ENCODE peak calls at places on chromosomes 6 and 20, in five cellular contexts. V is heart right ventricle, D is GM06990, R is cardiac muscle cell, P is endodermal cell. E is an unnamed sample. For H3K36me3, the result is how much of the 10 kb centered on the place peaks cover.

GRCh38 chr20:39089029-39089428 is 126.9 kb downstream of the DHX35 start:
- DNase-seq in V (no peak), D (no peak), R (no peak), P (no peak), E (no peak)

GRCh38 chr6:2944405-2945068 is 26.8 kb downstream of the SERPINB6 start:
- DNase-seq in V (no peak), D (no peak), R (no peak), P (no peak), E (no peak)

GRCh38 chr20:40990542-40991120 is 38.0 kb upstream of the TOP1 start:
- DNase-seq in V (peak), D (peak), R (peak), P (peak), E (peak)

GRCh38 chr6:41546475-41546865 is 289 bp downstream of the FOXP4 start:
- DNase-seq in V (no peak), D (no peak), R (no peak), P (no peak), E (no peak)

GRCh38 chr6:122673345-122673961 is 63.2 kb downstream of the PKIB start:
- DNase-seq in V (no peak), D (peak), R (no peak), P (no peak), E (no peak)

GRCh38 chr6:41443616-41444525 is 102.3 kb upstream of the FOXP4 start:
- DNase-seq in V (peak), D (no peak), R (peak), P (no peak), E (no peak)

GRCh38 chr6:134065706-134066105 is 13.3 kb upstream of the SLC2A12 start:
- DNase-seq in V (no peak), D (no peak), R (peak), P (peak), E (no peak)

GRCh38 chr6:12490904-12491571 is 200.9 kb downstream of the EDN1 start:
- DNase-seq in V (no peak), D (no peak), R (peak), P (no peak), E (no peak)

GRCh38 chr6:89059227-89059626 is 21.3 kb upstream of the PNRC1 start:
- DNase-seq in V (no peak), D (no peak), R (no peak), P (no peak), E (no peak)

GRCh38 chr6:101351173-101351572 is 42.3 kb upstream of the GRIK2 start:
- DNase-seq in V (no peak), D (no peak), R (no peak), P (no peak), E (no peak)

GRCh38 chr6:34513628-34514027 is 42.5 kb downstream of the SPDEF start:
- DNase-seq in V (no peak), D (no peak), R (no peak), P (peak), E (no peak)

GRCh38 chr6:41022294-41022693 is 16.7 kb downstream of the UNC5CL start:
- DNase-seq in V (no peak), D (no peak), R (peak), P (no peak), E (no peak)

DNA sequence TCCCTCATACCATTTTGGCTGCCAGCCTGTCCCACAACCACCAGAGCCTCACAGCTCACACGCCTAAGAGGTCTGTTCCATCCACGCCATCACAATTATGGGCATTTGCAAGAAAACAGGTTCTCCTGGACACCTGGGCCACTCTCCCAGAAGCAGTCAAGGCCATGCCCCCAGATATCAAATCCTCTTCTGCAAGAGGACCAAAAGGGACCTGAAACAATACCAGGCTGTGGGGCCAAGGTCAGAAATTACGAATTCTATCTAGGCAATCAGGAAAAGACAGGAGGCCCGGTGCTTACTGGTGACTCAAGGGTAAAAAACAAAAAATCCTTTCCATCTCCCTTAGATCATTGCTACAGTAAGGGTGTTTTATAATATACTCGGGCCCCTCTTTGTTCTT is 69.8 kb downstream of the ZMYND8 start:
- DNase-seq in V (no peak), D (no peak), R (no peak), P (no peak), E (no peak)
- H3K36me3 ChIP-seq in V (half or more), D (under half), R (half or more), P (half or more), E (under half)

GRCh38 chr6:30614843-30615218 is 2.2 kb downstream of the PPP1R10 start:
- DNase-seq in V (peak), D (peak), R (peak), P (peak), E (peak)

GRCh38 chr6:30614044-30614842 is 2.8 kb downstream of the PPP1R10 start:
- DNase-seq in V (no peak), D (no peak), R (peak), P (no peak), E (no peak)

GRCh38 chr6:30615958-30616810 is 859 bp downstream of the PPP1R10 start:
- DNase-seq in V (no peak), D (peak), R (peak), P (peak), E (no peak)

GRCh38 chr6:30616811-30617564 is at the start of gene PPP1R10:
- DNase-seq in V (peak), D (peak), R (peak), P (peak), E (peak)

GRCh38 chr6:30615219-30615957 is 1.7 kb downstream of the PPP1R10 start:
- DNase-seq in V (no peak), D (peak), R (peak), P (peak), E (peak)
- H3K36me3 ChIP-seq in V (under half), D (under half), R (under half), P (half or more), E (under half)

GRCh38 chr20:31801511-31801910 is 17.6 kb upstream of the MYLK2 start:
- DNase-seq in V (no peak), D (no peak), R (no peak), P (no peak), E (no peak)
- H3K36me3 ChIP-seq in V (under half), D (under half), R (under half), P (half or more), E (under half)

GRCh38 chr6:31884528-31885035 is 5.8 kb upstream of the SLC44A4 start:
- DNase-seq in V (no peak), D (no peak), R (no peak), P (no peak), E (no peak)

GRCh38 chr6:31887173-31887572 is 8.4 kb upstream of the SLC44A4 start:
- DNase-seq in V (no peak), D (no peak), R (no peak), P (no peak), E (no peak)

GRCh38 chr6:31888281-31889258 is 8.9 kb downstream of the EHMT2 start:
- DNase-seq in V (peak), D (no peak), R (no peak), P (peak), E (no peak)

GRCh38 chr6:31887608-31888007 is 8.8 kb upstream of the SLC44A4 start:
- DNase-seq in V (no peak), D (no peak), R (no peak), P (no peak), E (no peak)

DNA sequence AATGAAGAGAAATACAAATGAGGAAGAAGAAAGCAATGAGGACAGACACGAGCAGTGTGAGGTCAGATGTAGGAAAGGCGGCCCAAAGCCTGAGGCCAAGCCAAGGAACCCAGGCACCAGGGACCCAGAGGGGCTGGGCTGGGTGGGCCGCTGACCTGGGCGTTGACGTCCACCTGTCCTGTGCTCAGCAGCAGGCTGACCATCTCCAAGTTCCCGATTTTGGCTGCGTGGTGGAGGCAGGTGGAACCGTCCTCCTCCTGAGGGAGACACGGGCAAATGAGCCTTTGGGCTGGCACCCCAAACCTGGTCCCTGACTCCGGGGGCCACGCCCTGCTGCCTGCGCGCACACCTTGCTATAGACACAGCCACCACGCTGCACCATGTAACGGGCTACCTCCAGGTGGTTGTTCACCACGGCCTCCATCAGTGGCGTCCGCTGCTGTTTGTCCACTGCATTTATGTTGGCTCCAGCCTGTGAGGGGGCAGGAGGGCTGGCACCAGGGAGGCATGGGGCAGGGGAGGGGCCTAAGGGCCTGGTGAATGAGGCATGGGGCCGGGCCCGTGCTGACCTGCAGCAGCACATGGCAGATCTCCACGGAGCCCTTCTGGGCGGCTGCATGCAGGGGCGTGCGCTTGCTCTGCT is 7.8 kb upstream of the SLC44A4 start:
- DNase-seq in V (no peak), D (no peak), R (no peak), P (no peak), E (no peak)
- H3K36me3 ChIP-seq in V (half or more), D (under half), R (half or more), P (half or more), E (under half)

DNA sequence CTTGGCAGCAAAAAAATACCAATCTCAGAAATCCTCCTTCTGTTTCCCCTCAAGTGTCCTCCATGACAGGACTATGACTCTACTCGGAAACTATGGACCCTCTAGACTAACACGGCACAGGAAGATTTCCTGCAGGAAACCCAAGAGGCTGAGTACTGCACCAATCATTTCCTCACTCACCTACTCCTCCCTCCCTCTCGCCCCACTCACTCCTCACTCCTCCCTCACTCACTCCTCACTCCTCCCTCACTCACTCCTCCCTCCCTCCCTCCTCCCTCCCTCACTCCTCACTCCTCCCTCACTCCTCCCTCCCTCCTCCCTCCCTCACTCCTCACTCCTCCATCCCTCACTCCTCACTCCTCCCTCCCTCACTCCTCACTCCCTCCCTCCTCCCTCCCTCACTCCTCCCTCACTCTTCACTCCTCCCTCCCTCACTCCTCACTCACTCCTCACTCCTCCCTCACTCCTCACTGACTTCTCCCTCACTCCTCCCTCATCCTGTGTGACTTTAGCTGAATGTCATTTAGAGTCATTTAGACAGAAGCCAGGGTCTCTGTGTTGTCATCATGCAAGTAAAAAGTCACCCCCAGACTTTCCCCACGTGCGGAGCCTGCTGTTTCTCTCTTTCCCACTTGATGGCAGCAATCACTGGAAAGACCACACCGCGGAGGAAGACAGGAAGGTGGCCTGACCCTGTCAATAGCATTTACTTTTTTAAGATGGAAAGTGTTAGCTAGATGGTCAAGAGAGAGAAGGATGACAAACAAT is 226.8 kb upstream of the PDE10A start:
- DNase-seq in V (no peak), D (no peak), R (peak), P (peak), E (no peak)
- H3K36me3 ChIP-seq in V (under half), D (under half), R (under half), P (under half), E (under half)

DNA sequence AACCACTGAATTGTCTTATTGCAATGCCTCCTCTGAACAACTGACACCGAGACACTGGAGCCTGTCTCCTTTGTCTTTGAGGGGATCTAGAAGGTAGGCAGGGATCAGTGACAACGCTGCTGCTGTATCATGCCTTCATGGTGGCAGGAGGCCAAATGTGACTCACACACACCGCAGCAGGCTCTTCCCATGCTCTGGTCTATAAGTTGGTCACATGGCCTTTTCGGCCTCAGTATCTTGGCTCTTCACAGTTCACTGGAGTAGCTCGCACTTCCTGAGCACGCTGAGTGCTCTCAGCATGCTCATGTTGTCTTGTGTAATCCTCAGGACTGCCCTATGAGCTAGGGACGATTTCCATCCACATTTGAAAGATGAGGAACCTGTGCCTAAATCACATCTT is 167.4 kb upstream of the PCSK2 start:
- DNase-seq in V (no peak), D (no peak), R (no peak), P (no peak), E (no peak)
- H3K36me3 ChIP-seq in V (under half), D (under half), R (under half), P (under half), E (under half)

GRCh38 chr6:45450132-45450531 is 72.4 kb upstream of the SUPT3H start:
- DNase-seq in V (no peak), D (no peak), R (no peak), P (no peak), E (no peak)
- H3K36me3 ChIP-seq in V (under half), D (under half), R (under half), P (under half), E (under half)

DNA sequence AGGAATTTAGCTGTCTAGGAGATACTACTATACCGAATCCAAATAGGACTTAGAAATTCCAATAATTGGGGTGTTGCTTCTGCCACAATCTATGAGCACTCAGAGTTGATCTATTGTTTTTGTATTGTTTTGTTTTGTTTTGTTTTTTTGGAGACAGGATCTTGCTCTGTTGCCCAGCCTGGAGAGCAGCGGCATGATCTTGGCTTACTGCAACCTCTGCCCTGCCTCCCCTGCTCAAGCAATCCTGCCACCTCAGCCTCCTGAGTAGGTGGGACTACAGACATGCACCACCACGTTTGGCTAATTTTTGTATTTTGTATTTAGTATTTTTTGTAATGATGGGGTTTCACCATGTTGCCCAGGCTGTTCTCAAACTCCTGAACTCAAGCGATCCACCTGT is 7.4 kb downstream of the ACSS2 start:
- DNase-seq in V (no peak), D (no peak), R (no peak), P (no peak), E (no peak)
- H3K36me3 ChIP-seq in V (under half), D (under half), R (under half), P (under half), E (under half)

DNA sequence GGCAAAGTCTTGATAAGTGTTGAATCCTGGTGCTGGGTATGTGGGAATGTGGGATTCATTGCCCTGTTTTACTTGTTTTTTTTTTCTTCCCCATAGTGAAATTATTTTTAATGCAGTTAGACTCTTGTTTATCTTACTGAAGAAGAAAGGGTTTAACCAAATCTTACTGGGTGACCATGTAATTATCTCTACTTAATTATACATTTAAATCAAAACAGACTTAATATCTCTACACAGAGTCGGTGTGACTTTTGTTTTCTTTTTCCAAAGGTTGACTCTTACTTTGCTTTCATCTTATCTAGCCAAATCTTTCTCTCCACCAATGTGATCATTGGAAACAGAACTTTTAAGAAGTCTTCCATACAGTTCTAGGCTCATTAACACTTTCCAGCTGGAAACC is 67.7 kb upstream of the DYNLRB1 start:
- DNase-seq in V (no peak), D (no peak), R (no peak), P (no peak), E (no peak)
- H3K36me3 ChIP-seq in V (half or more), D (under half), R (half or more), P (half or more), E (under half)